ENCODE peak calls at places on chromosomes 12 and 14, in four cellular contexts. F is epithelial cell of esophagus; O is central memory CD8-positive, alpha-beta T cell; N is BE2C. K is an unnamed sample.

GRCh38 chr12:120231316-120232011 is 30.6 kb upstream of the RPLP0 start:
- DNase-seq in F (peak), O (peak), N (peak), K (peak)

GRCh38 chr12:109744026-109744425 is 30.4 kb downstream of the FAM222A start:
- DNase-seq in F (no peak), O (no peak), N (peak), K (peak)

GRCh38 chr12:122937622-122938091 is 28.6 kb downstream of the ABCB9 start:
- DNase-seq in F (no peak), O (no peak), N (no peak), K (no peak)

GRCh38 chr14:104184911-104185499 is 46.6 kb downstream of the KIF26A start:
- DNase-seq in F (no peak), O (no peak), N (no peak), K (peak)

GRCh38 chr14:24071144-24071697 is at the start of gene CPNE6:
- DNase-seq in F (no peak), O (no peak), N (no peak), K (no peak)

GRCh38 chr12:93098077-93098476 is 169.0 kb upstream of the EEA1 start:
- DNase-seq in F (peak), O (peak), N (peak), K (peak)

GRCh38 chr14:103286968-103287850 is 46.8 kb upstream of the EIF5 start:
- DNase-seq in F (no peak), O (no peak), N (no peak), K (no peak)

GRCh38 chr12:16324772-16325171 is 22.7 kb upstream of the MGST1 start:
- DNase-seq in F (no peak), O (no peak), N (no peak), K (no peak)

GRCh38 chr14:102558566-102558965 is 33.9 kb upstream of the RCOR1 start:
- DNase-seq in F (no peak), O (no peak), N (no peak), K (no peak)

GRCh38 chr14:69344171-69344570 is 53.9 kb downstream of the ERH start:
- DNase-seq in F (no peak), O (no peak), N (no peak), K (no peak)

GRCh38 chr12:27177716-27178115 is 66.4 kb upstream of the STK38L start:
- DNase-seq in F (peak), O (no peak), N (no peak), K (no peak)

GRCh38 chr12:104694161-104694560 is 237.4 kb downstream of the CHST11 start:
- DNase-seq in F (no peak), O (no peak), N (no peak), K (no peak)

GRCh38 chr14:102316048-102316745 is 3.3 kb upstream of the ZNF839 start:
- DNase-seq in F (peak), O (no peak), N (peak), K (no peak)